ENCODE peak calls at places on chromosomes 5 and 9, in six cellular contexts. Y, R, F, N, Q and X are unnamed samples.

GRCh38 chr5:123422433-123423277 is 548 bp downstream of the CEP120 start:
- DNase-seq in Y (no peak), R (no peak), F (peak), N (no peak), Q (peak), X (no peak)

GRCh38 chr5:149654282-149654681 is 73.0 kb downstream of the ARHGEF37 start:
- DNase-seq in Y (no peak), R (no peak), F (no peak), N (no peak), Q (peak), X (no peak)

GRCh38 chr9:38024036-38024681 is 44.9 kb downstream of the SHB start:
- DNase-seq in Y (peak), R (no peak), F (peak), N (no peak), Q (peak), X (no peak)

GRCh38 chr5:35098214-35098613 is 50.5 kb upstream of the AGXT2 start:
- DNase-seq in Y (no peak), R (no peak), F (no peak), N (no peak), Q (no peak), X (no peak)

GRCh38 chr5:121596882-121597281 is 254.8 kb upstream of the FTMT start:
- DNase-seq in Y (no peak), R (no peak), F (no peak), N (no peak), Q (no peak), X (no peak)

GRCh38 chr9:136024696-136025316 is 63.6 kb upstream of the UBAC1 start:
- DNase-seq in Y (no peak), R (no peak), F (peak), N (no peak), Q (no peak), X (no peak)

GRCh38 chr9:86500667-86501435 is 146.6 kb upstream of the TUT7 start:
- DNase-seq in Y (no peak), R (no peak), F (peak), N (no peak), Q (no peak), X (no peak)

GRCh38 chr9:130143974-130144373 is 28.2 kb upstream of the NCS1 start:
- DNase-seq in Y (peak), R (no peak), F (peak), N (no peak), Q (peak), X (no peak)

GRCh38 chr5:98899456-98899855 is 29.4 kb downstream of the CHD1 start:
- DNase-seq in Y (no peak), R (no peak), F (no peak), N (no peak), Q (no peak), X (no peak)

GRCh38 chr5:33810491-33811120 is 81.2 kb downstream of the ADAMTS12 start:
- DNase-seq in Y (peak), R (no peak), F (no peak), N (no peak), Q (no peak), X (no peak)

DNA sequence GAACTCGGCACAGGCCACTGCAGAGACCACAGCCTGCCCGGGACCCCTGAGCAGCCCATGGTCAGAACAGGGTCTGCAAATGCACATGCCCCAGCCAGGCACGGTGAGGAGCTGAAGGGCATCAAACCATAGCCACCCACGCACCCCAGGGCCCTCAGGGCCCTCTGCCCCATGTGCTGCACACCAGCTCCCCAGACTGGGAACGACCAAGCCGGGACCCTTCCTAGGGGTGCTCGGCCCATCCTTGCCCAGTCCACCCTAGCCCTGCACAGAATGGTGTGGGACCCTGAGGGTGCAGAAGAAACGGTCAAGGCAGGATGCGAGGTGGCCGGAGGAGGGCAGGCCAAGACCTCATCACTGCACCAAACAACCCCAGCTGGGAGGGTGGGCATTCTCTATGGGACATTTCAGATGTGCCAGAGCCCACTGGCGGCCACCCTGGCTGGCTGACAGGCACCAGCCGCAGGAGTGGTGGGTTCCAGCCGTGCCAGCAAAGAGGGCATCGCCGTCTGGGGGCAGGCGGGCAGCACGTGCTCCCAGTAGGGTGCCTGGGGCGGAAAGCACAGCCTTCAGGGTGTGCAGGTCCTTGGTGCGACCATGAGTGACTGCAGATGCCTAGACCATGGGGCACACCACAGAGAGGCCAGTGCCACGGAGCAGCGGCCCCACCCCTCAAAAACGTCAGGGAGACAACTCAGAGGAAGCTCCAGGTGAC is 16.4 kb downstream of the SLC12A7 start:
- DNase-seq in Y (no peak), R (no peak), F (no peak), N (no peak), Q (no peak), X (no peak)
- TF ChIP-seq CTCF in Y (no peak), R (no peak), F (no peak), N (no peak), Q (no peak), X (no peak)

DNA sequence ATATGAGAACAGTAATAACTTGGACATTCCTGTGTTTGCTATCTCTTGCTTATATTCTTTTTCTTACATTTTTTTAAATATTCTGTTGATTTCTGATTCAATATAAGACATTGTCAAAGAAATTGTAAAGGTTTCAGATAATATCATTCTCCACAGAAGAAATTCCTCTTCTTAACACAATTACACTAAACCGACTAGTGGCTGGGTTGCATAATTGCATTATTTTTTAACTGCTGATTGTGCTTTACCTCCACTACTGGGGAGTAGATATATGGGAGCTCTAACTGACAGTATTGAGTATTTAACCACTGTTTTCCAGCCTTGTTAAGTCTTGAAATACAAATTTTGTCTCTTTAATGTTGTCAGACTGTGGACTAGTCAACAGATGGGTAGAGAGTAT is 723.8 kb upstream of the EDIL3 start:
- DNase-seq in Y (no peak), R (no peak), F (no peak), N (no peak), Q (peak), X (no peak)
- TF ChIP-seq CTCF in Y (no peak), R (peak), F (no peak), N (no peak), Q (peak), X (peak)

GRCh38 chr5:73901455-73901854 is 275.5 kb downstream of the ARHGEF28 start:
- DNase-seq in Y (no peak), R (no peak), F (no peak), N (no peak), Q (no peak), X (no peak)
- TF ChIP-seq CTCF in Y (no peak), R (no peak), F (no peak), N (no peak), Q (peak), X (no peak)

GRCh38 chr9:119349548-119349947 is 19.7 kb downstream of the BRINP1 start:
- DNase-seq in Y (no peak), R (peak), F (no peak), N (no peak), Q (peak), X (no peak)
- TF ChIP-seq CTCF in Y (no peak), R (peak), F (no peak), N (no peak), Q (peak), X (peak)

DNA sequence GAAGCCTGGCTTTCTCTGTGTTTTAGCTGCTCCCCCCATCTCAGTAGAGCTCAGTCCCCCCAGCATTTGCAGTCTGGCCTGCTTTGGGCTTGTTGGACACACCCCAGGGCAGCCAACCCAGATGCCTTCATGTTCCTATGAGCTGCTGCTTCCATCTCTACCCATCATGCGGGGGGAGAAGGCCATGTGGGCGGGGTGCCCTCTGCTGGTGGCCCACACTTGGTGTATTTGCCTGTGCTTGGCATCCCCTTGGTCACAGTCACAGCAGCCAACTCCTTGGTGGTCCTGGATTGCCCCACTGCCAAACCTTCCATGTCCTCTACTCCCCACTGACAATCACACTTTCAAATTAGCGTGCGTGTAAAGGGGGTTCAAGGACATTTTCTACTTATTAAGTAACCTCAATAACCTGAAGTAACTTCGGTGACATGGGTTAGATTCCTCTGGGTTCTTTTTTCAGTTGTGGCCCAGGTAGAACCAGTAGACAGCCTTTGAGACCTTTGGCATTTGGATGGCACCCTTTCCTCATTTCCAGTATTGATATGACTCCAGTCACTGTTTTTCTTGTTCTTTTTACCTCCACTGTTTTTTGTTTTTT is 42.8 kb downstream of the SNX30 start:
- DNase-seq in Y (peak), R (peak), F (peak), N (peak), Q (peak), X (peak)
- TF ChIP-seq CTCF in Y (peak), R (peak), F (peak), N (peak), Q (peak), X (peak)

GRCh38 chr5:86880785-86881492 is 263.2 kb downstream of the COX7C start:
- DNase-seq in Y (no peak), R (peak), F (peak), N (peak), Q (peak), X (peak)
- TF ChIP-seq CTCF in Y (peak), R (peak), F (peak), N (peak), Q (peak), X (peak)

GRCh38 chr5:160547872-160548271 is 126.2 kb downstream of the PTTG1 start:
- DNase-seq in Y (no peak), R (no peak), F (no peak), N (no peak), Q (no peak), X (no peak)
- TF ChIP-seq CTCF in Y (no peak), R (no peak), F (no peak), N (no peak), Q (no peak), X (no peak)

GRCh38 chr5:23026252-23027170 is 173.4 kb upstream of the CDH12 start:
- DNase-seq in Y (no peak), R (no peak), F (no peak), N (no peak), Q (no peak), X (no peak)
- TF ChIP-seq CTCF in Y (no peak), R (no peak), F (no peak), N (no peak), Q (no peak), X (no peak)

DNA sequence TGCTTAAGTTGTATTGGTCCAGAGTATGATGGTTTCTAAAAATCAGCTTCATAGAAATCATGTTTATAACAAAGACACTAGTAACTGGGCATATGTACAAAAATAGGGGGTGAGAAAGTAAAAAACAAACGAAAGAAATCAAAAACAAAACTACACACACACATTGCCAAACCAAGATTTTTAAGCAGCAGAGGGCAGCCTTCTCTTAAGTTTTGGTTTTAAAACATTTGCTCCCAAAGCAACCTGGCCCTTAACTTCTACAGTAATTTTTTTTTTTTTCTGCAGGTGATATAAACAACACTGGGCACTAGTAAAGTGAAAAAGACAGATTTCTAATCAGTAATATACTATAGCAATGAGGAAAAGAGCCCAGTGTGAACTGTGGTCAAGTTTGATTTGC is 13.5 kb upstream of the GAPT start:
- DNase-seq in Y (no peak), R (no peak), F (no peak), N (no peak), Q (peak), X (no peak)
- TF ChIP-seq CTCF in Y (no peak), R (no peak), F (peak), N (peak), Q (peak), X (peak)

GRCh38 chr5:176178789-176179188 is 59.4 kb upstream of the SIMC1 start:
- DNase-seq in Y (no peak), R (no peak), F (no peak), N (no peak), Q (no peak), X (no peak)
- TF ChIP-seq CTCF in Y (no peak), R (no peak), F (no peak), N (no peak), Q (no peak), X (no peak)